ENCODE peak calls at places on chromosomes 5 and 9, in four cellular contexts. One of them, this sample, is unnamed.
A peak's percentile ranks its signal among the peaks of the same experiment; 100 is the strongest.

GRCh38 chr5:173981362-173981761 is 7.6 kb upstream of the C5orf47 start:
- DNase-seq in heart right ventricle: no peak
- DNase-seq in kidney: no peak
- DNase-seq in A549: no peak
- DNase-seq in this sample: no peak

GRCh38 chr9:77952641-77953341 is 78.8 kb downstream of the GNAQ start:
- DNase-seq in A549: no peak
- DNase-seq in kidney: no peak
- DNase-seq in heart right ventricle: peak; percentile 21
- DNase-seq in this sample: no peak

GRCh38 chr5:140595538-140595937 is 30.9 kb downstream of the SLC35A4 start:
- DNase-seq in kidney: no peak
- DNase-seq in A549: no peak
- DNase-seq in heart right ventricle: peak; percentile 62
- DNase-seq in this sample: no peak

GRCh38 chr9:4226331-4227250 is 73.3 kb downstream of the GLIS3 start:
- DNase-seq in A549: peak; percentile 64
- DNase-seq in kidney: no peak
- DNase-seq in heart right ventricle: no peak
- DNase-seq in this sample: no peak

GRCh38 chr9:120480707-120481106 is 99.3 kb downstream of the CDK5RAP2 start:
- DNase-seq in heart right ventricle: no peak
- DNase-seq in A549: no peak
- DNase-seq in kidney: no peak
- DNase-seq in this sample: no peak

GRCh38 chr5:129046151-129046550 is 48.4 kb upstream of the ISOC1 start:
- DNase-seq in heart right ventricle: no peak
- DNase-seq in A549: no peak
- DNase-seq in kidney: no peak
- DNase-seq in this sample: no peak

GRCh38 chr5:87394407-87394806 is 18.3 kb downstream of the CCNH start:
- DNase-seq in heart right ventricle: no peak
- DNase-seq in A549: peak; percentile 17
- DNase-seq in kidney: no peak
- DNase-seq in this sample: no peak

GRCh38 chr5:135569755-135570452 is 8.9 kb downstream of the CXCL14 start:
- DNase-seq in A549: peak; percentile 51
- DNase-seq in kidney: no peak
- DNase-seq in heart right ventricle: no peak
- DNase-seq in this sample: no peak

GRCh38 chr9:85344901-85345300 is 396.9 kb downstream of the AGTPBP1 start:
- DNase-seq in heart right ventricle: no peak
- DNase-seq in kidney: no peak
- DNase-seq in A549: no peak
- DNase-seq in this sample: no peak

GRCh38 chr9:83473488-83473971 is 64.7 kb downstream of the FRMD3 start:
- DNase-seq in kidney: no peak
- DNase-seq in A549: peak; percentile 27
- DNase-seq in heart right ventricle: no peak
- DNase-seq in this sample: no peak

GRCh38 chr5:127936439-127936972 is 147.1 kb upstream of the SLC12A2 start:
- DNase-seq in heart right ventricle: no peak
- DNase-seq in kidney: no peak
- DNase-seq in A549: no peak
- DNase-seq in this sample: no peak

GRCh38 chr9:96874947-96875459 is 20.7 kb upstream of the ZNF782 start:
- DNase-seq in kidney: peak; percentile 82
- DNase-seq in A549: peak; percentile 49
- DNase-seq in heart right ventricle: no peak
- DNase-seq in this sample: peak; percentile 50

GRCh38 chr5:149666212-149666852 is 63.8 kb upstream of the PPARGC1B start:
- DNase-seq in A549: no peak
- DNase-seq in heart right ventricle: no peak
- DNase-seq in kidney: no peak
- DNase-seq in this sample: no peak

GRCh38 chr5:80990971-80991370 is 30.8 kb downstream of the RASGRF2 start:
- DNase-seq in A549: no peak
- DNase-seq in heart right ventricle: no peak
- DNase-seq in kidney: no peak
- DNase-seq in this sample: no peak

GRCh38 chr9:3760031-3760430 is 234.2 kb upstream of the RFX3 start:
- DNase-seq in A549: peak; percentile 24
- DNase-seq in heart right ventricle: no peak
- DNase-seq in kidney: no peak
- DNase-seq in this sample: no peak

GRCh38 chr9:6605202-6605601 is 40.3 kb downstream of the GLDC start:
- DNase-seq in kidney: no peak
- DNase-seq in heart right ventricle: no peak
- DNase-seq in A549: no peak
- DNase-seq in this sample: no peak

GRCh38 chr9:135523521-135524129 is 2.4 kb downstream of the LCN1 start:
- DNase-seq in A549: no peak
- DNase-seq in heart right ventricle: no peak
- DNase-seq in kidney: no peak
- DNase-seq in this sample: no peak

GRCh38 chr9:92954078-92954861 is 6.9 kb downstream of the FGD3 start:
- DNase-seq in kidney: no peak
- DNase-seq in A549: no peak
- DNase-seq in heart right ventricle: peak; percentile 85
- DNase-seq in this sample: peak; percentile 90

GRCh38 chr9:77450093-77450475 is 198.0 kb downstream of the GNA14 start:
- DNase-seq in kidney: no peak
- DNase-seq in heart right ventricle: no peak
- DNase-seq in A549: no peak
- DNase-seq in this sample: no peak

GRCh38 chr9:92728831-92729734 is 35.5 kb downstream of the BICD2 start:
- DNase-seq in A549: no peak
- DNase-seq in kidney: peak; percentile 62
- DNase-seq in heart right ventricle: no peak
- DNase-seq in this sample: no peak

GRCh38 chr5:2867373-2867933 is 116.0 kb upstream of the IRX2 start:
- DNase-seq in heart right ventricle: no peak
- DNase-seq in A549: no peak
- DNase-seq in kidney: no peak
- DNase-seq in this sample: no peak

GRCh38 chr9:136170291-136170901 is 34.5 kb downstream of the LHX3 start:
- DNase-seq in A549: peak; percentile 36
- DNase-seq in kidney: no peak
- DNase-seq in heart right ventricle: no peak
- DNase-seq in this sample: peak; percentile 38

GRCh38 chr5:41763537-41763936 is 106.7 kb downstream of the OXCT1 start:
- DNase-seq in kidney: no peak
- DNase-seq in heart right ventricle: no peak
- DNase-seq in A549: no peak
- DNase-seq in this sample: no peak

GRCh38 chr5:52859619-52860018 is 71.9 kb downstream of the ITGA1 start:
- DNase-seq in kidney: no peak
- DNase-seq in A549: no peak
- DNase-seq in heart right ventricle: no peak
- DNase-seq in this sample: no peak

GRCh38 chr5:138752341-138752950 is 779 bp upstream of the CTNNA1 start:
- DNase-seq in kidney: no peak
- DNase-seq in A549: peak; percentile 63
- DNase-seq in heart right ventricle: peak; percentile 21
- DNase-seq in this sample: no peak

GRCh38 chr5:138438724-138439536 is at the start of gene REEP2:
- DNase-seq in kidney: no peak
- DNase-seq in heart right ventricle: no peak
- DNase-seq in A549: peak; percentile 22
- DNase-seq in this sample: peak; percentile 53

GRCh38 chr5:170538096-170538465 is 34.3 kb downstream of the KCNIP1 start:
- DNase-seq in A549: peak; percentile 19
- DNase-seq in heart right ventricle: no peak
- DNase-seq in kidney: no peak
- DNase-seq in this sample: no peak

GRCh38 chr5:76083555-76084495 is 642 bp downstream of the SV2C start:
- DNase-seq in A549: no peak
- DNase-seq in heart right ventricle: no peak
- DNase-seq in kidney: peak; percentile 64
- DNase-seq in this sample: no peak
- H3K4me3 ChIP-seq in A549: peak overlapping the region; percentile 34
- H3K4me3 ChIP-seq in heart right ventricle: peak overlapping the region; percentile 37
- H3K4me3 ChIP-seq in kidney: no peak overlapping the region
- H3K4me3 ChIP-seq in this sample: peak overlapping the region; percentile 16

GRCh38 chr5:175683231-175683630 is 25.4 kb downstream of the HRH2 start:
- DNase-seq in heart right ventricle: no peak
- DNase-seq in kidney: peak; percentile 33
- DNase-seq in A549: no peak
- DNase-seq in this sample: no peak

GRCh38 chr5:175682664-175683063 is 24.8 kb downstream of the HRH2 start:
- DNase-seq in A549: no peak
- DNase-seq in heart right ventricle: no peak
- DNase-seq in kidney: peak; percentile 43
- DNase-seq in this sample: no peak

GRCh38 chr5:175681045-175681974 is 23.4 kb downstream of the HRH2 start:
- DNase-seq in kidney: peak; percentile 5
- DNase-seq in heart right ventricle: no peak
- DNase-seq in A549: no peak
- DNase-seq in this sample: no peak

GRCh38 chr5:175680463-175680862 is 22.6 kb downstream of the HRH2 start:
- DNase-seq in heart right ventricle: no peak
- DNase-seq in A549: no peak
- DNase-seq in kidney: no peak
- DNase-seq in this sample: no peak

DNA sequence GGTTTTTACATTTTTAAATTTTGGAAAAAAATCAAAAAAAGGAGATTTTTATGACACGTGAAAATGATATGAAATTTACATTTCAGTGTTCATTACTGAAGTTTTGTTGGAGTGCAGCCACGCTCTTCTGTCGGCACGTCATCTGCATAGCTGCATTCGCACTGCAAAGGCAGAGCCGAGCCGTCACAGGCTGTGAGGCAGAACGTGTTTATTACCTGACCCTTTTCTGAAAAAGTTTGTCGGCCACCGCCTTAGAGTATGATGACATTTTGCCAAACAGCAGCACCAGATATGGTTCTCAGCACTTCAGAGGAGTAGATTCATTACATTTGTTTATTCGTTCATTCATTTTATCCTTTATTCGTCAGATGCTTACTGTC is 24.1 kb downstream of the HRH2 start:
- DNase-seq in A549: no peak
- DNase-seq in kidney: peak; percentile 49
- DNase-seq in heart right ventricle: no peak
- DNase-seq in this sample: no peak
- H3K27ac ChIP-seq in A549: no peak overlapping the region
- H3K27ac ChIP-seq in kidney: no peak overlapping the region
- H3K27ac ChIP-seq in heart right ventricle: peak overlapping the region; percentile 91
- H3K27ac ChIP-seq in this sample: no peak overlapping the region

GRCh38 chr5:154368041-154368800 is 77.6 kb upstream of the SAP30L start:
- DNase-seq in A549: peak; percentile 84
- DNase-seq in heart right ventricle: peak; percentile 38
- DNase-seq in kidney: no peak
- DNase-seq in this sample: no peak

GRCh38 chr5:154365823-154366222 is 80.0 kb upstream of the SAP30L start:
- DNase-seq in kidney: no peak
- DNase-seq in heart right ventricle: no peak
- DNase-seq in A549: no peak
- DNase-seq in this sample: no peak

GRCh38 chr5:154364845-154365244 is 81.0 kb upstream of the SAP30L start:
- DNase-seq in kidney: no peak
- DNase-seq in heart right ventricle: no peak
- DNase-seq in A549: no peak
- DNase-seq in this sample: no peak

GRCh38 chr5:154367101-154367500 is 78.7 kb upstream of the SAP30L start:
- DNase-seq in A549: no peak
- DNase-seq in kidney: no peak
- DNase-seq in heart right ventricle: no peak
- DNase-seq in this sample: no peak

DNA sequence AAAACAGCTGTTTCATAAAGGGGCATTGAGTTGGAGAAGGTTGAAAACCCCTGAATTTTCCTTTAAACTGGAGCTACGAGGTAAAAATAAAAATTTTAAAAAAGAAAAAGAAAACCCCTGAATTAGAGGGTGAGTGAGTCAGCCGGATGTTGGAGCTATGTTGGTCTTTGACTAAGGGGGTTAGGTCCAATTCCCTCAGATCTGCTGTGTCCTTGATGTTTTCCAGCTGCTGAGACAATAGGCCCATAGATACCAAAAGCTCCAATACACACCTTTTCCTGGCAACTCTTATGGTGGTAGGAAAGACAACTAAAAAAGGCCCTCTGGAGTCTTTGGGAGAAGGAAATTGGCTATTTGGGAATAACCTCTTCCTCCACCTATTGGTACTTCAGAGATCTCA is 79.4 kb upstream of the SAP30L start:
- DNase-seq in heart right ventricle: no peak
- DNase-seq in kidney: no peak
- DNase-seq in A549: no peak
- DNase-seq in this sample: no peak
- H3K4me1 ChIP-seq in heart right ventricle: peaks cover 59% of the 10 kb centered on the region
- H3K4me1 ChIP-seq in kidney: no peaks in the 10 kb centered on the region
- H3K4me1 ChIP-seq in A549: peaks cover 76% of the 10 kb centered on the region
- H3K4me1 ChIP-seq in this sample: no peaks in the 10 kb centered on the region

GRCh38 chr5:113807384-113808053 is 294.0 kb downstream of the YTHDC2 start:
- DNase-seq in kidney: no peak
- DNase-seq in heart right ventricle: no peak
- DNase-seq in A549: no peak
- DNase-seq in this sample: no peak
- H3K4me3 ChIP-seq in kidney: no peak overlapping the region
- H3K4me3 ChIP-seq in heart right ventricle: no peak overlapping the region
- H3K4me3 ChIP-seq in A549: no peak overlapping the region
- H3K4me3 ChIP-seq in this sample: no peak overlapping the region